ENCODE peak calls at places on chromosomes 13 and 19, in five cellular contexts. One of them, this sample, is unnamed.

GRCh38 chr19:57587529-57587928 is 3.6 kb downstream of the ZIK1 start:
- DNase-seq in neuronal stem cell: no peak
- DNase-seq in mesenchymal stem cell: no peak
- DNase-seq in H1: no peak
- DNase-seq in IMR-90: peak; percentile 87
- DNase-seq in this sample: no peak

GRCh38 chr13:43368003-43368402 is 344.6 kb downstream of the DNAJC15 start:
- DNase-seq in IMR-90: peak; percentile 57
- DNase-seq in H1: no peak
- DNase-seq in neuronal stem cell: no peak
- DNase-seq in mesenchymal stem cell: peak; percentile 60
- DNase-seq in this sample: no peak

GRCh38 chr13:28854657-28855056 is 34.5 kb downstream of the MTUS2 start:
- DNase-seq in mesenchymal stem cell: no peak
- DNase-seq in H1: no peak
- DNase-seq in IMR-90: no peak
- DNase-seq in neuronal stem cell: no peak
- DNase-seq in this sample: peak; percentile 25

GRCh38 chr13:98141509-98141908 is 1.4 kb upstream of the FARP1 start:
- DNase-seq in H1: no peak
- DNase-seq in neuronal stem cell: no peak
- DNase-seq in mesenchymal stem cell: no peak
- DNase-seq in IMR-90: no peak
- DNase-seq in this sample: peak; percentile 74

GRCh38 chr13:22839554-22840286 is 341.1 kb upstream of the SGCG start:
- DNase-seq in H1: no peak
- DNase-seq in neuronal stem cell: no peak
- DNase-seq in IMR-90: no peak
- DNase-seq in mesenchymal stem cell: no peak
- DNase-seq in this sample: no peak

GRCh38 chr19:29873801-29874575 is 62.2 kb downstream of the CCNE1 start:
- DNase-seq in H1: no peak
- DNase-seq in neuronal stem cell: no peak
- DNase-seq in mesenchymal stem cell: no peak
- DNase-seq in IMR-90: no peak
- DNase-seq in this sample: no peak

GRCh38 chr19:50669319-50670101 is 20.3 kb downstream of the C19orf81 start:
- DNase-seq in neuronal stem cell: no peak
- DNase-seq in IMR-90: peak; percentile 15
- DNase-seq in mesenchymal stem cell: no peak
- DNase-seq in H1: peak; percentile 67
- DNase-seq in this sample: no peak

GRCh38 chr19:29504454-29504853 is 21.3 kb upstream of the VSTM2B start:
- DNase-seq in IMR-90: no peak
- DNase-seq in mesenchymal stem cell: no peak
- DNase-seq in neuronal stem cell: no peak
- DNase-seq in H1: no peak
- DNase-seq in this sample: no peak

GRCh38 chr19:29745253-29745652 is 30.2 kb upstream of the C19orf12 start:
- DNase-seq in IMR-90: no peak
- DNase-seq in mesenchymal stem cell: no peak
- DNase-seq in H1: peak; percentile 68
- DNase-seq in neuronal stem cell: no peak
- DNase-seq in this sample: peak; percentile 37

GRCh38 chr19:3852614-3853254 is 16.1 kb downstream of the ZFR2 start:
- DNase-seq in IMR-90: peak; percentile 60
- DNase-seq in H1: peak; percentile 59
- DNase-seq in neuronal stem cell: no peak
- DNase-seq in mesenchymal stem cell: peak; percentile 31
- DNase-seq in this sample: peak; percentile 74

GRCh38 chr13:46749951-46750350 is 47.0 kb downstream of the ESD start:
- DNase-seq in neuronal stem cell: no peak
- DNase-seq in mesenchymal stem cell: no peak
- DNase-seq in H1: no peak
- DNase-seq in IMR-90: peak; percentile 22
- DNase-seq in this sample: no peak

GRCh38 chr13:80399340-80400163 is 58.6 kb upstream of the SPRY2 start:
- DNase-seq in neuronal stem cell: no peak
- DNase-seq in H1: no peak
- DNase-seq in IMR-90: no peak
- DNase-seq in mesenchymal stem cell: no peak
- DNase-seq in this sample: no peak

GRCh38 chr13:67069117-67069767 is 160.9 kb downstream of the PCDH9 start:
- DNase-seq in H1: no peak
- DNase-seq in neuronal stem cell: no peak
- DNase-seq in IMR-90: peak; percentile 22
- DNase-seq in mesenchymal stem cell: no peak
- DNase-seq in this sample: peak; percentile 61

GRCh38 chr13:94408300-94409036 is 71.0 kb downstream of the DCT start:
- DNase-seq in mesenchymal stem cell: peak; percentile 40
- DNase-seq in neuronal stem cell: no peak
- DNase-seq in H1: no peak
- DNase-seq in IMR-90: no peak
- DNase-seq in this sample: no peak

GRCh38 chr19:49071860-49072547 is 495 bp downstream of the KCNA7 start:
- DNase-seq in IMR-90: no peak
- DNase-seq in H1: peak; percentile 95
- DNase-seq in mesenchymal stem cell: no peak
- DNase-seq in neuronal stem cell: peak; percentile 48
- DNase-seq in this sample: peak; percentile 64

GRCh38 chr13:86974995-86975328 is 696.2 kb upstream of the SLITRK5 start:
- DNase-seq in mesenchymal stem cell: no peak
- DNase-seq in H1: no peak
- DNase-seq in IMR-90: no peak
- DNase-seq in neuronal stem cell: no peak
- DNase-seq in this sample: peak; percentile 79

GRCh38 chr13:51916962-51917361 is 55.2 kb downstream of the CCDC70 start:
- DNase-seq in IMR-90: no peak
- DNase-seq in H1: no peak
- DNase-seq in neuronal stem cell: no peak
- DNase-seq in mesenchymal stem cell: no peak
- DNase-seq in this sample: no peak

GRCh38 chr19:4123615-4124568 is at the start of gene MAP2K2:
- DNase-seq in mesenchymal stem cell: peak; percentile 90
- DNase-seq in neuronal stem cell: peak; percentile 93
- DNase-seq in H1: peak; percentile 99
- DNase-seq in IMR-90: peak; percentile 84
- DNase-seq in this sample: peak; percentile 93

GRCh38 chr19:45222724-45223123 is 22.5 kb downstream of the EXOC3L2 start:
- DNase-seq in IMR-90: no peak
- DNase-seq in mesenchymal stem cell: no peak
- DNase-seq in H1: no peak
- DNase-seq in neuronal stem cell: no peak
- DNase-seq in this sample: no peak

GRCh38 chr13:27765650-27766049 is 26.6 kb upstream of the GSX1 start:
- DNase-seq in H1: no peak
- DNase-seq in IMR-90: no peak
- DNase-seq in neuronal stem cell: no peak
- DNase-seq in mesenchymal stem cell: no peak
- DNase-seq in this sample: no peak

GRCh38 chr19:52742516-52742915 is 7.7 kb upstream of the ZNF611 start:
- DNase-seq in H1: no peak
- DNase-seq in IMR-90: no peak
- DNase-seq in mesenchymal stem cell: no peak
- DNase-seq in neuronal stem cell: no peak
- DNase-seq in this sample: no peak

GRCh38 chr13:28380319-28380718 is 114.6 kb downstream of the FLT1 start:
- DNase-seq in IMR-90: no peak
- DNase-seq in mesenchymal stem cell: no peak
- DNase-seq in neuronal stem cell: no peak
- DNase-seq in H1: no peak
- DNase-seq in this sample: no peak

GRCh38 chr13:20114066-20114465 is 46.8 kb downstream of the GJA3 start:
- DNase-seq in H1: no peak
- DNase-seq in IMR-90: no peak
- DNase-seq in neuronal stem cell: no peak
- DNase-seq in mesenchymal stem cell: no peak
- DNase-seq in this sample: no peak
- H3K4me3 ChIP-seq in H1: no peak overlapping the region
- H3K4me3 ChIP-seq in IMR-90: no peak overlapping the region
- H3K4me3 ChIP-seq in neuronal stem cell: no peak overlapping the region
- H3K4me3 ChIP-seq in mesenchymal stem cell: no peak overlapping the region
- H3K4me3 ChIP-seq in this sample: no peak overlapping the region

DNA sequence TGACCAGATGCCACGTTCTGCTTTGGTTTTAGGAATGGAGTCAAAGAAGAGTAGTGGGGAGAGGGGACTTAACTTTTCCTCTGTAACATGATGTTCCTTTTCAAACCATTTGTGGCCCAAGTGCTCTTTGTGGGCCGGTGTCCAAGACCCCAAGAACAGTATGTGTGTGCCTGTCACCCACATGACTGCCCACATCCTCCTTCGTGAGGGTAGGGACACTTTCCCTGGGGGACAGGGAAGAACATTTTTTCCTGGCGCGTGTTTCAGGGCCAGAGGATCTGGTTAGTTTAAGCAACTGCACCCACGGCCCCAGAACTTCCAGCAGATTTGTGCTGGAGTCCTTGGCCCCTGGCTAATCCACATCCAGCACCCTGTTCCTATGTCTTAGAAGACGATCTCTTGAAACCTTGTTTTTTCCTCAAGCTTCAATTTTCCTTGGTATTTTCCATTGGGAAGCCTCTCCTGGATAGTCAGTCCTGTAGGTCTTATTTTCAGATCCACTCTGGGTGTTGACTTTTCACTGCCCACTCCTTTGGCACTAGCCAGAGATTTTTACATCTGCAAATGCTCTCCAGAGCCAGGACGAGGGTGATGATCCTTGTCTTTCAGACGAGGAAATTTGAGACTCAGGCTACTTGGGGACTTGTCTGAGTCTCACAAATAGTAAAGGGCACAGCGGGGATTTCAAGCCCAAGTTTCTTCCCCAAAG is 10.8 kb upstream of the CCDC97 start:
- DNase-seq in mesenchymal stem cell: peak; percentile 46
- DNase-seq in IMR-90: no peak
- DNase-seq in H1: no peak
- DNase-seq in neuronal stem cell: no peak
- DNase-seq in this sample: no peak
- H3K27ac ChIP-seq in mesenchymal stem cell: peak overlapping the region; percentile 44
- H3K27ac ChIP-seq in IMR-90: no peak overlapping the region
- H3K27ac ChIP-seq in H1: no peak overlapping the region
- H3K27ac ChIP-seq in neuronal stem cell: no peak overlapping the region
- H3K27ac ChIP-seq in this sample: no peak overlapping the region

DNA sequence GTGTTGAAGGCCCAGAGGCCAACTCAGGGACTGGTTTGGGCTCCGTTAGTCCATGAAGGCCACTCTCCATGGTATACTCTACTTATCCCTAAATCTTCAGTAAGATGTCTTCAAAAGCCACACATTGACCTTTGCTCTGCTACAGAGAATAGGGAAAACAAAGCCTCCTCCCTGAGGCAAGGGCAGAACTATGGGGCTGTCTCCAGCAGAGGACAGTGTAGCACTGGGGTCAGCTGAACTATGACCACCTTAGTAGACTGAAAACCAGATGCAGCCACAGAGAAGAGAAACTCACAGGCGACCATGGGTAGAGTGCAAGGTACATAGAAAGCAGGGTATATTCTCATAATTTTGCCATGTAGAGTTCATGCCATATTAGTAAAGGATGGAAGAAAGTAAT is 587.4 kb downstream of the LMO7 start:
- DNase-seq in H1: no peak
- DNase-seq in IMR-90: no peak
- DNase-seq in mesenchymal stem cell: no peak
- DNase-seq in neuronal stem cell: no peak
- DNase-seq in this sample: peak; percentile 49
- H3K23ac ChIP-seq in H1: no peak overlapping the region
- H3K23ac ChIP-seq in IMR-90: no peak overlapping the region
- H3K23ac ChIP-seq in mesenchymal stem cell: no peak overlapping the region
- H3K23ac ChIP-seq in neuronal stem cell: no peak overlapping the region
- H3K23ac ChIP-seq in this sample: no peak overlapping the region

GRCh38 chr19:33394006-33394722 is 20.7 kb downstream of the CEBPG start:
- DNase-seq in mesenchymal stem cell: peak; percentile 40
- DNase-seq in H1: no peak
- DNase-seq in neuronal stem cell: no peak
- DNase-seq in IMR-90: peak; percentile 69
- DNase-seq in this sample: no peak
- H3K4me3 ChIP-seq in mesenchymal stem cell: no peak overlapping the region
- H3K4me3 ChIP-seq in H1: no peak overlapping the region
- H3K4me3 ChIP-seq in neuronal stem cell: no peak overlapping the region
- H3K4me3 ChIP-seq in IMR-90: no peak overlapping the region
- H3K4me3 ChIP-seq in this sample: no peak overlapping the region